ENCODE peak calls at places on chromosomes 13 and 19, in ten cellular contexts. One of them, this sample, is unnamed.

GRCh38 chr19:27660428-27660827 is 1552.5 kb downstream of the UQCRFS1 start:
- DNase-seq in H1: no peak
- DNase-seq in breast epithelium: no peak
- DNase-seq in sigmoid colon: no peak
- DNase-seq in K562: no peak
- DNase-seq in suprapubic skin: no peak
- DNase-seq in esophagus muscularis mucosa: no peak
- DNase-seq in stomach: no peak
- DNase-seq in HCT116: no peak
- DNase-seq in spleen: no peak
- DNase-seq in this sample: no peak

GRCh38 chr13:34657716-34658115 is 284.4 kb upstream of the NBEA start:
- DNase-seq in H1: no peak
- DNase-seq in breast epithelium: no peak
- DNase-seq in sigmoid colon: no peak
- DNase-seq in K562: no peak
- DNase-seq in suprapubic skin: no peak
- DNase-seq in esophagus muscularis mucosa: no peak
- DNase-seq in stomach: no peak
- DNase-seq in HCT116: no peak
- DNase-seq in spleen: no peak
- DNase-seq in this sample: no peak

GRCh38 chr13:21060063-21060826 is 1.1 kb downstream of the LATS2 start:
- DNase-seq in H1: peak; percentile 62
- DNase-seq in breast epithelium: no peak
- DNase-seq in sigmoid colon: peak; percentile 82
- DNase-seq in K562: no peak
- DNase-seq in suprapubic skin: no peak
- DNase-seq in esophagus muscularis mucosa: no peak
- DNase-seq in stomach: peak; percentile 52
- DNase-seq in HCT116: no peak
- DNase-seq in spleen: peak; percentile 88
- DNase-seq in this sample: peak; percentile 25

GRCh38 chr19:4583961-4584669 is 24.6 kb upstream of the SEMA6B start:
- DNase-seq in H1: peak; percentile 95
- DNase-seq in breast epithelium: no peak
- DNase-seq in sigmoid colon: no peak
- DNase-seq in K562: peak; percentile 76
- DNase-seq in suprapubic skin: no peak
- DNase-seq in esophagus muscularis mucosa: no peak
- DNase-seq in stomach: no peak
- DNase-seq in HCT116: no peak
- DNase-seq in spleen: peak; percentile 85
- DNase-seq in this sample: no peak

GRCh38 chr13:110405597-110406450 is 98.7 kb downstream of the COL4A2 start:
- DNase-seq in H1: no peak
- DNase-seq in breast epithelium: no peak
- DNase-seq in sigmoid colon: no peak
- DNase-seq in K562: no peak
- DNase-seq in suprapubic skin: no peak
- DNase-seq in esophagus muscularis mucosa: no peak
- DNase-seq in stomach: no peak
- DNase-seq in HCT116: no peak
- DNase-seq in spleen: no peak
- DNase-seq in this sample: no peak

GRCh38 chr19:3723883-3724282 is 15.7 kb downstream of the TJP3 start:
- DNase-seq in H1: no peak
- DNase-seq in breast epithelium: no peak
- DNase-seq in sigmoid colon: no peak
- DNase-seq in K562: no peak
- DNase-seq in suprapubic skin: no peak
- DNase-seq in esophagus muscularis mucosa: no peak
- DNase-seq in stomach: no peak
- DNase-seq in HCT116: no peak
- DNase-seq in spleen: no peak
- DNase-seq in this sample: no peak

GRCh38 chr13:25422153-25422552 is 50.4 kb downstream of the ATP8A2 start:
- DNase-seq in H1: no peak
- DNase-seq in breast epithelium: no peak
- DNase-seq in sigmoid colon: no peak
- DNase-seq in K562: no peak
- DNase-seq in suprapubic skin: no peak
- DNase-seq in esophagus muscularis mucosa: no peak
- DNase-seq in stomach: no peak
- DNase-seq in HCT116: no peak
- DNase-seq in spleen: no peak
- DNase-seq in this sample: no peak

GRCh38 chr13:59701261-59701660 is 462.5 kb downstream of the DIAPH3 start:
- DNase-seq in H1: no peak
- DNase-seq in breast epithelium: no peak
- DNase-seq in sigmoid colon: no peak
- DNase-seq in K562: peak; percentile 5
- DNase-seq in suprapubic skin: no peak
- DNase-seq in esophagus muscularis mucosa: no peak
- DNase-seq in stomach: no peak
- DNase-seq in HCT116: no peak
- DNase-seq in spleen: no peak
- DNase-seq in this sample: no peak

GRCh38 chr13:29591310-29591709 is 4.2 kb downstream of the SLC7A1 start:
- DNase-seq in H1: no peak
- DNase-seq in breast epithelium: no peak
- DNase-seq in sigmoid colon: no peak
- DNase-seq in K562: no peak
- DNase-seq in suprapubic skin: no peak
- DNase-seq in esophagus muscularis mucosa: no peak
- DNase-seq in stomach: no peak
- DNase-seq in HCT116: no peak
- DNase-seq in spleen: no peak
- DNase-seq in this sample: no peak

GRCh38 chr19:1172353-1173159 is 1.5 kb downstream of the SBNO2 start:
- DNase-seq in H1: no peak
- DNase-seq in breast epithelium: peak; percentile 71
- DNase-seq in sigmoid colon: peak; percentile 88
- DNase-seq in K562: no peak
- DNase-seq in suprapubic skin: peak; percentile 88
- DNase-seq in esophagus muscularis mucosa: no peak
- DNase-seq in stomach: peak; percentile 63
- DNase-seq in HCT116: no peak
- DNase-seq in spleen: peak; percentile 88
- DNase-seq in this sample: peak; percentile 76

GRCh38 chr13:112625698-112626097 is 37.7 kb upstream of the TUBGCP3 start:
- DNase-seq in H1: no peak
- DNase-seq in breast epithelium: no peak
- DNase-seq in sigmoid colon: no peak
- DNase-seq in K562: no peak
- DNase-seq in suprapubic skin: no peak
- DNase-seq in esophagus muscularis mucosa: no peak
- DNase-seq in stomach: no peak
- DNase-seq in HCT116: no peak
- DNase-seq in spleen: peak; percentile 18
- DNase-seq in this sample: no peak

GRCh38 chr19:8308891-8309291 is 733 bp upstream of the CD320 start:
- DNase-seq in H1: no peak
- DNase-seq in breast epithelium: peak; percentile 33
- DNase-seq in sigmoid colon: peak; percentile 49
- DNase-seq in K562: no peak
- DNase-seq in suprapubic skin: peak; percentile 64
- DNase-seq in esophagus muscularis mucosa: no peak
- DNase-seq in stomach: peak; percentile 23
- DNase-seq in HCT116: no peak
- DNase-seq in spleen: peak; percentile 56
- DNase-seq in this sample: no peak

GRCh38 chr13:114049026-114049425 is 75.2 kb upstream of the C13orf46 start:
- DNase-seq in H1: no peak
- DNase-seq in breast epithelium: no peak
- DNase-seq in sigmoid colon: no peak
- DNase-seq in K562: no peak
- DNase-seq in suprapubic skin: no peak
- DNase-seq in esophagus muscularis mucosa: no peak
- DNase-seq in stomach: no peak
- DNase-seq in HCT116: no peak
- DNase-seq in spleen: peak; percentile 88
- DNase-seq in this sample: peak; percentile 84

GRCh38 chr19:18418034-18418724 is 1.0 kb upstream of the SSBP4 start:
- DNase-seq in H1: no peak
- DNase-seq in breast epithelium: no peak
- DNase-seq in sigmoid colon: no peak
- DNase-seq in K562: no peak
- DNase-seq in suprapubic skin: no peak
- DNase-seq in esophagus muscularis mucosa: no peak
- DNase-seq in stomach: no peak
- DNase-seq in HCT116: no peak
- DNase-seq in spleen: peak; percentile 85
- DNase-seq in this sample: no peak

GRCh38 chr19:43780706-43781525 is at the start of gene KCNN4:
- DNase-seq in H1: no peak
- DNase-seq in breast epithelium: no peak
- DNase-seq in sigmoid colon: no peak
- DNase-seq in K562: peak; percentile 78
- DNase-seq in suprapubic skin: no peak
- DNase-seq in esophagus muscularis mucosa: no peak
- DNase-seq in stomach: peak; percentile 57
- DNase-seq in HCT116: peak; percentile 71
- DNase-seq in spleen: peak; percentile 92
- DNase-seq in this sample: peak; percentile 88

GRCh38 chr13:49314344-49314882 is 66.7 kb downstream of the CDADC1 start:
- DNase-seq in H1: no peak
- DNase-seq in breast epithelium: no peak
- DNase-seq in sigmoid colon: no peak
- DNase-seq in K562: no peak
- DNase-seq in suprapubic skin: no peak
- DNase-seq in esophagus muscularis mucosa: no peak
- DNase-seq in stomach: no peak
- DNase-seq in HCT116: peak; percentile 16
- DNase-seq in spleen: no peak
- DNase-seq in this sample: no peak
- H3K27ac ChIP-seq in H1: no peak overlapping the region
- H3K27ac ChIP-seq in breast epithelium: peak overlapping the region; percentile 84
- H3K27ac ChIP-seq in sigmoid colon: peak overlapping the region; percentile 76
- H3K27ac ChIP-seq in K562: peak overlapping the region; percentile 81
- H3K27ac ChIP-seq in suprapubic skin: peak overlapping the region; percentile 75
- H3K27ac ChIP-seq in esophagus muscularis mucosa: peak overlapping the region; percentile 82
- H3K27ac ChIP-seq in stomach: peak overlapping the region; percentile 78
- H3K27ac ChIP-seq in HCT116: peak overlapping the region; percentile 61
- H3K27ac ChIP-seq in spleen: peak overlapping the region; percentile 58
- H3K27ac ChIP-seq in this sample: peak overlapping the region; percentile 70

GRCh38 chr19:35644206-35644986 is 2.9 kb downstream of the ETV2 start:
- DNase-seq in H1: peak; percentile 95
- DNase-seq in breast epithelium: peak; percentile 93
- DNase-seq in sigmoid colon: peak; percentile 98
- DNase-seq in K562: peak; percentile 92
- DNase-seq in suprapubic skin: peak; percentile 97
- DNase-seq in esophagus muscularis mucosa: peak; percentile 98
- DNase-seq in stomach: peak; percentile 98
- DNase-seq in HCT116: peak; percentile 93
- DNase-seq in spleen: peak; percentile 99
- DNase-seq in this sample: peak; percentile 98
- TF ChIP-seq POLR2A in H1: no peak
- TF ChIP-seq POLR2A in breast epithelium: no peak
- TF ChIP-seq POLR2A in sigmoid colon: no peak
- TF ChIP-seq POLR2A in K562: peak; percentile 72
- TF ChIP-seq POLR2A in suprapubic skin: no peak
- TF ChIP-seq POLR2A in esophagus muscularis mucosa: peak; percentile 19
- TF ChIP-seq POLR2A in stomach: no peak
- TF ChIP-seq POLR2A in HCT116: no peak
- TF ChIP-seq POLR2A in spleen: no peak
- TF ChIP-seq POLR2A in this sample: peak; percentile 75

DNA sequence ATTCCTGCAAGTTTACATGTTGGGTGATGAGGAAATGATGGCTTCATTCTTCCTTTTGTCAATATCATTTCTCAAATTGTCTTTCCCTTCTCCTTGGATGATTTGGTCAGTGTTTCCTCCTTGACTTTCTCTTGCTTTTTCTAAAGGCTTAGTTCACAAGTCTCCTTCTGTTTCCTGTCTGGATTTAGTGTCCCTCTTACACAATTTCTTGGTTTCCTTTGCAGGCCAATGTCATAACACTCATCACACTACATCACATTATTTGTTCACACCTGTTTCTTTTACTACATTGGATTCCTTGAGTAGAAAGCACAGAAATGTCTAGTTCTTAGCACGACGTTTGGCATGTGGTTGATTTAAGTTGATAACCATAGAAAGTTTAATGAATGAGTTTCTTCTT is 490.7 kb downstream of the TDRD3 start:
- DNase-seq in H1: no peak
- DNase-seq in breast epithelium: no peak
- DNase-seq in sigmoid colon: no peak
- DNase-seq in K562: no peak
- DNase-seq in suprapubic skin: no peak
- DNase-seq in esophagus muscularis mucosa: no peak
- DNase-seq in stomach: no peak
- DNase-seq in HCT116: no peak
- DNase-seq in spleen: no peak
- DNase-seq in this sample: no peak
- TF ChIP-seq POLR2AphosphoS5 in H1: no peak
- TF ChIP-seq POLR2AphosphoS5 in breast epithelium: no peak
- TF ChIP-seq POLR2AphosphoS5 in sigmoid colon: no peak
- TF ChIP-seq POLR2AphosphoS5 in K562: no peak
- TF ChIP-seq POLR2AphosphoS5 in suprapubic skin: no peak
- TF ChIP-seq POLR2AphosphoS5 in esophagus muscularis mucosa: no peak
- TF ChIP-seq POLR2AphosphoS5 in stomach: no peak
- TF ChIP-seq POLR2AphosphoS5 in HCT116: no peak
- TF ChIP-seq POLR2AphosphoS5 in spleen: no peak
- TF ChIP-seq POLR2AphosphoS5 in this sample: no peak

GRCh38 chr13:98441056-98441676 is 135.7 kb downstream of the STK24 start:
- DNase-seq in H1: no peak
- DNase-seq in breast epithelium: no peak
- DNase-seq in sigmoid colon: no peak
- DNase-seq in K562: no peak
- DNase-seq in suprapubic skin: no peak
- DNase-seq in esophagus muscularis mucosa: no peak
- DNase-seq in stomach: no peak
- DNase-seq in HCT116: no peak
- DNase-seq in spleen: no peak
- DNase-seq in this sample: no peak

GRCh38 chr13:98444381-98444780 is 132.5 kb downstream of the STK24 start:
- DNase-seq in H1: no peak
- DNase-seq in breast epithelium: no peak
- DNase-seq in sigmoid colon: no peak
- DNase-seq in K562: no peak
- DNase-seq in suprapubic skin: no peak
- DNase-seq in esophagus muscularis mucosa: no peak
- DNase-seq in stomach: no peak
- DNase-seq in HCT116: no peak
- DNase-seq in spleen: no peak
- DNase-seq in this sample: no peak

GRCh38 chr13:98443329-98443728 is 133.6 kb downstream of the STK24 start:
- DNase-seq in H1: no peak
- DNase-seq in breast epithelium: no peak
- DNase-seq in sigmoid colon: no peak
- DNase-seq in K562: no peak
- DNase-seq in suprapubic skin: no peak
- DNase-seq in esophagus muscularis mucosa: no peak
- DNase-seq in stomach: no peak
- DNase-seq in HCT116: no peak
- DNase-seq in spleen: no peak
- DNase-seq in this sample: no peak

GRCh38 chr13:98443800-98444325 is 133.0 kb downstream of the STK24 start:
- DNase-seq in H1: no peak
- DNase-seq in breast epithelium: no peak
- DNase-seq in sigmoid colon: no peak
- DNase-seq in K562: no peak
- DNase-seq in suprapubic skin: no peak
- DNase-seq in esophagus muscularis mucosa: no peak
- DNase-seq in stomach: no peak
- DNase-seq in HCT116: no peak
- DNase-seq in spleen: no peak
- DNase-seq in this sample: no peak

GRCh38 chr13:98442391-98443230 is 134.3 kb downstream of the STK24 start:
- DNase-seq in H1: no peak
- DNase-seq in breast epithelium: no peak
- DNase-seq in sigmoid colon: no peak
- DNase-seq in K562: no peak
- DNase-seq in suprapubic skin: no peak
- DNase-seq in esophagus muscularis mucosa: no peak
- DNase-seq in stomach: no peak
- DNase-seq in HCT116: no peak
- DNase-seq in spleen: no peak
- DNase-seq in this sample: no peak
- H3K27ac ChIP-seq in H1: no peak overlapping the region
- H3K27ac ChIP-seq in breast epithelium: no peak overlapping the region
- H3K27ac ChIP-seq in sigmoid colon: no peak overlapping the region
- H3K27ac ChIP-seq in K562: no peak overlapping the region
- H3K27ac ChIP-seq in suprapubic skin: peak overlapping the region; percentile 22
- H3K27ac ChIP-seq in esophagus muscularis mucosa: no peak overlapping the region
- H3K27ac ChIP-seq in stomach: no peak overlapping the region
- H3K27ac ChIP-seq in HCT116: no peak overlapping the region
- H3K27ac ChIP-seq in spleen: no peak overlapping the region
- H3K27ac ChIP-seq in this sample: no peak overlapping the region

This sample was measured in transverse colon.